ENCODE peak calls at places on chromosomes 11 and 22, in eight cellular contexts. R is PC-3; C is heart right ventricle; Z is K562; P is body of pancreas; V is mucosa of descending colon; S is CD4-positive, alpha-beta T cell; T is CD8-positive, alpha-beta T cell. Q is an unnamed sample.

GRCh38 chr11:6203327-6203726 is 2.0 kb upstream of the C11orf42 start:
- ATAC-seq in S (peak; percentile 37), T (peak; percentile 47), C (no peak), Z (no peak), R (no peak), P (no peak), V (no peak), Q (no peak)

GRCh38 chr11:75380716-75381420 is 18.4 kb upstream of the RPS3 start:
- ATAC-seq in Z (no peak), S (no peak), P (peak; percentile 77), R (peak; percentile 18), C (no peak), V (peak; percentile 86), T (no peak), Q (peak; percentile 57)

GRCh38 chr22:31176923-31177322 is 16.9 kb downstream of the RNF185 start:
- ATAC-seq in R (no peak), T (no peak), Z (no peak), V (peak; percentile 45), S (no peak), C (no peak), P (no peak), Q (no peak)

GRCh38 chr11:47869548-47870393 is 21.6 kb upstream of the NUP160 start:
- ATAC-seq in C (peak; percentile 4), P (no peak), T (no peak), V (no peak), Z (no peak), R (peak; percentile 45), S (no peak), Q (peak; percentile 46)

GRCh38 chr11:128491195-128491936 is 96.0 kb downstream of the ETS1 start:
- ATAC-seq in T (peak; percentile 30), P (no peak), R (no peak), V (no peak), S (peak; percentile 6), C (no peak), Z (no peak), Q (no peak)

GRCh38 chr11:7353100-7353499 is 101.4 kb downstream of the SYT9 start:
- ATAC-seq in C (no peak), P (no peak), Z (peak; percentile 64), R (peak; percentile 60), V (peak; percentile 52), S (no peak), T (no peak), Q (no peak)

GRCh38 chr11:134527382-134528243 is 115.6 kb upstream of the B3GAT1 start:
- ATAC-seq in Z (no peak), C (no peak), V (no peak), R (no peak), S (no peak), P (no peak), T (no peak), Q (no peak)

GRCh38 chr11:129723146-129723963 is 92.3 kb upstream of the TMEM45B start:
- ATAC-seq in P (no peak), C (no peak), R (no peak), Z (no peak), T (no peak), S (no peak), V (no peak), Q (no peak)

GRCh38 chr11:47881145-47881544 is 33.0 kb upstream of the NUP160 start:
- ATAC-seq in C (peak; percentile 42), S (no peak), T (no peak), Z (no peak), V (no peak), R (no peak), P (no peak), Q (peak; percentile 58)

GRCh38 chr11:8090756-8091155 is 9.7 kb downstream of the TUB start:
- ATAC-seq in T (no peak), S (no peak), P (no peak), Z (peak; percentile 47), V (no peak), C (no peak), R (no peak), Q (no peak)

DNA sequence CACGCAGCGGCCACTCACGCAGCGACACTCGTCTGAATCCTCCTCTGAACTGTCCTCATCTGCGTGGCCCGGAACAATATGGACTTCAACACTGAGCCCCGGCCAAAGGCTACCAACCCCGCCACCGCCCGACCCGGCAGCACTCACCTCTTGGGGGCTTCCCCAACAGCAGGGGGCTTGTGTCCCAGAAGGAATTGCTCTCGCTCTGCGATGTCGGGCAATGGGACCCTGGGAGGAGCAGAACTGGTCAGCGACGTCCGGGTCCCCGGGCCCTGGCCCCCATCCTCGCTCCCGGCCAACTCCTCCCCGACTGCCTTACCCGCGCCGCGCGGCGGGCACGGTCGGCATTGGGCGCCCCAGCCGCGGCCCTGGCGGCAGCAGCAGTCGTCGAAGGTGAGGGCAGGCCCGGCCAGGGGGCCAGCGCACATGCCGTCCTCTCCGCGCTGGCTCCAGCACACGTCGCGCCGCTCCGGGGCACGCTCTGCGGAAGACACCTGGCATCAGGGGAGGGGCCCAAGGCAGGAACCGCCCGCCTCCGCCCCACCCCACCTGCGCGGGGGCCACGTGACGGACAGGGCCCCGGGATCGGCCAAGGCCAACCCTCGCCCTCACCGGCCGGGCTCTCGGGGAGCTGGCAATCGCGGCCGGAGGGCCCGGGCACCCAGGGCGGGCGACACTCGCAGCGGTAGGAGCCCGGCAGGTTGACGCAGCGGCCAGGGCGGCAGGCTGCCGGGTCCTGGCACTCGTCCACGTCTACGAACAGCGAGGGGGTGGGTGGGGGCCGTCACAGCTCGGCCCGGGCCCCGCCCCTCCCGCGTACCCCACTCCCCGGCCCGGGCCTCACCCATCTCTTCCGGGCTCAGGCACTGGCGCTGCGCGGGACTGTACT is 14.8 kb downstream of the SCYL1 start:
- ATAC-seq in T (peak; percentile 73), R (peak; percentile 65), V (peak; percentile 73), S (peak; percentile 73), Z (no peak), P (peak; percentile 68), C (no peak), Q (no peak)
- TF ChIP-seq CTCF in T (no peak), R (no peak), V (peak; percentile 26), S (no peak), Z (no peak), P (peak; percentile 24), C (no peak), Q (no peak)

GRCh38 chr11:45181595-45182550 is 35.4 kb downstream of the PRDM11 start:
- ATAC-seq in S (no peak), V (no peak), P (no peak), T (no peak), Z (no peak), R (no peak), C (peak; percentile 10), Q (no peak)

GRCh38 chr11:45184640-45185039 is 38.2 kb downstream of the PRDM11 start:
- ATAC-seq in S (no peak), C (no peak), V (no peak), P (no peak), T (no peak), Z (no peak), R (no peak), Q (no peak)

GRCh38 chr11:45180888-45181594 is 34.6 kb downstream of the PRDM11 start:
- ATAC-seq in V (peak; percentile 85), R (peak; percentile 88), S (peak; percentile 65), C (peak; percentile 84), T (peak; percentile 88), P (peak; percentile 80), Z (peak; percentile 76), Q (peak; percentile 89)

GRCh38 chr11:45185228-45185729 is 38.8 kb downstream of the PRDM11 start:
- ATAC-seq in V (no peak), S (no peak), C (no peak), T (no peak), P (no peak), R (no peak), Z (peak; percentile 83), Q (no peak)

GRCh38 chr11:45182902-45183301 is 36.5 kb downstream of the PRDM11 start:
- ATAC-seq in V (peak; percentile 18), T (no peak), Z (no peak), P (no peak), C (no peak), R (no peak), S (no peak), Q (no peak)
- TF ChIP-seq CTCF in V (peak; percentile 41), T (no peak), Z (peak; percentile 26), P (peak; percentile 38), C (peak; percentile 43), R (peak; percentile 61), S (no peak), Q (peak; percentile 39)

GRCh38 chr22:37633693-37634504 is 5.6 kb upstream of the SH3BP1 start:
- ATAC-seq in Z (peak; percentile 68), R (peak; percentile 26), V (peak; percentile 59), P (peak; percentile 54), C (peak; percentile 89), T (peak; percentile 62), S (peak; percentile 61), Q (peak; percentile 89)
- TF ChIP-seq CTCF in Z (peak; percentile 18), R (no peak), V (no peak), P (no peak), C (no peak), T (no peak), S (no peak), Q (peak; percentile 19)

GRCh38 chr11:66082936-66083698 is 13.0 kb downstream of the PACS1 start:
- ATAC-seq in V (no peak), S (no peak), C (peak; percentile 26), R (no peak), T (no peak), Z (peak; percentile 77), P (peak; percentile 67), Q (no peak)

GRCh38 chr11:66076561-66076960 is 6.5 kb downstream of the PACS1 start:
- ATAC-seq in V (no peak), Z (no peak), C (no peak), R (no peak), S (no peak), T (no peak), P (no peak), Q (no peak)

GRCh38 chr11:66085071-66085470 is 15.0 kb downstream of the PACS1 start:
- ATAC-seq in S (no peak), R (no peak), P (no peak), V (no peak), Z (no peak), T (no peak), C (no peak), Q (no peak)

GRCh38 chr11:66080055-66080817 is 10.2 kb downstream of the PACS1 start:
- ATAC-seq in C (peak; percentile 22), R (peak; percentile 66), V (peak; percentile 73), T (peak; percentile 61), S (peak; percentile 48), P (peak; percentile 45), Z (peak; percentile 72), Q (peak; percentile 86)

DNA sequence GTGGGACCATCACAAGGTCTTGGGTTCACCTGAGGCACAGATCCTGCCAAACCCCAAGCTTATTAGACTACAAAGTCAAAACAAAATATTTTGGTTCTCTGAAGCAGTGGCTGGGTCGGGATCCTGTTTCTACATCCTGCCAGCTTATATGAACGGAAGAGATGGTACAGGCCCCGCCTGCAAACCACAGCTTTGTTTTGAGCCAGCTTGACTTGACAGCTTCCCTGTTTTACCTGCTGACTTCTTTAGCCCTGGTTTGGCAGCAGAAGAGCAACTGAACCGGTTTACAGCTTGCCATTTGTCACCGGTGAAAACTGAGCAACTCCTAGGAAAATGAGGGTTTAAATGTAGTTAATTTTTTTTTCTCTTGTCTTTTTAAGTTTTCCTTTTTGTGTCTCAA is 11.4 kb downstream of the PACS1 start:
- ATAC-seq in V (peak; percentile 89), S (peak; percentile 93), R (peak; percentile 81), T (peak; percentile 89), P (peak; percentile 43), C (peak; percentile 69), Z (peak; percentile 59), Q (no peak)
- TF ChIP-seq CTCF in V (no peak), S (no peak), R (no peak), T (no peak), P (no peak), C (no peak), Z (no peak), Q (no peak)

GRCh38 chr22:46108564-46109473 is 41.5 kb upstream of the PPARA start:
- ATAC-seq in V (peak; percentile 18), Z (peak; percentile 89), P (peak; percentile 11), R (peak; percentile 19), T (no peak), C (peak; percentile 26), S (no peak), Q (no peak)
- TF ChIP-seq CTCF in V (no peak), Z (no peak), P (no peak), R (no peak), T (no peak), C (no peak), S (no peak), Q (peak; percentile 13)

Q was measured in gastroesophageal sphincter.